ENCODE peak calls at places on chromosomes 16 and 17, in ten cellular contexts. D, Q, P, T, V, C, K, X, O and R are unnamed samples.

GRCh38 chr17:40528692-40529417 is 27.4 kb upstream of the TNS4 start:
- DNase-seq in K (no peak), Q (no peak), T (no peak), P (no peak), V (no peak), D (no peak), X (no peak), O (no peak), C (no peak), R (no peak)

GRCh38 chr16:6189216-6189615 is 1091.6 kb upstream of the EEF2KMT start:
- DNase-seq in T (no peak), D (no peak), C (no peak), X (no peak), V (no peak), K (no peak), Q (no peak), O (no peak), P (no peak), R (no peak)

GRCh38 chr16:26532456-26532855 is 534.3 kb upstream of the C16orf82 start:
- DNase-seq in Q (no peak), C (no peak), V (no peak), X (no peak), P (no peak), O (no peak), T (no peak), D (no peak), K (no peak), R (no peak)

GRCh38 chr17:7293131-7293557 is 1.3 kb downstream of the YBX2 start:
- DNase-seq in X (no peak), P (no peak), V (no peak), O (no peak), K (peak; percentile 94), T (no peak), C (no peak), Q (no peak), D (no peak), R (no peak)

GRCh38 chr16:31260136-31260931 is 559 bp downstream of the ITGAM start:
- DNase-seq in X (no peak), D (no peak), V (no peak), O (no peak), T (no peak), C (no peak), K (no peak), P (peak; percentile 48), Q (no peak), R (no peak)

GRCh38 chr17:32870969-32871368 is 6.0 kb downstream of the MYO1D start:
- DNase-seq in X (no peak), Q (no peak), T (no peak), K (no peak), P (no peak), C (no peak), D (no peak), O (no peak), V (no peak), R (no peak)

GRCh38 chr17:39028690-39029089 is 61.5 kb upstream of the FBXO47 start:
- DNase-seq in Q (no peak), K (no peak), P (no peak), O (no peak), V (no peak), C (no peak), X (no peak), T (no peak), D (no peak), R (no peak)

GRCh38 chr17:30824002-30824355 is 513 bp downstream of the CRLF3 start:
- DNase-seq in O (no peak), X (no peak), Q (peak; percentile 21), D (no peak), K (peak; percentile 12), C (peak; percentile 43), P (no peak), T (no peak), V (no peak), R (peak; percentile 23)

GRCh38 chr16:81807767-81808166 is 28.7 kb downstream of the PLCG2 start:
- DNase-seq in K (no peak), X (no peak), Q (no peak), C (no peak), O (no peak), P (no peak), T (no peak), D (no peak), V (no peak), R (no peak)

GRCh38 chr16:81810894-81811538 is 31.9 kb downstream of the PLCG2 start:
- DNase-seq in P (no peak), D (no peak), C (peak; percentile 51), K (no peak), X (no peak), O (no peak), T (no peak), Q (no peak), V (no peak), R (no peak)

GRCh38 chr16:81809567-81809966 is 30.5 kb downstream of the PLCG2 start:
- DNase-seq in Q (no peak), O (no peak), C (no peak), T (no peak), D (no peak), P (no peak), V (no peak), K (no peak), X (no peak), R (no peak)

GRCh38 chr16:81810361-81810760 is 31.3 kb downstream of the PLCG2 start:
- DNase-seq in C (no peak), O (no peak), K (no peak), V (no peak), D (no peak), P (no peak), Q (no peak), T (no peak), X (no peak), R (no peak)

DNA sequence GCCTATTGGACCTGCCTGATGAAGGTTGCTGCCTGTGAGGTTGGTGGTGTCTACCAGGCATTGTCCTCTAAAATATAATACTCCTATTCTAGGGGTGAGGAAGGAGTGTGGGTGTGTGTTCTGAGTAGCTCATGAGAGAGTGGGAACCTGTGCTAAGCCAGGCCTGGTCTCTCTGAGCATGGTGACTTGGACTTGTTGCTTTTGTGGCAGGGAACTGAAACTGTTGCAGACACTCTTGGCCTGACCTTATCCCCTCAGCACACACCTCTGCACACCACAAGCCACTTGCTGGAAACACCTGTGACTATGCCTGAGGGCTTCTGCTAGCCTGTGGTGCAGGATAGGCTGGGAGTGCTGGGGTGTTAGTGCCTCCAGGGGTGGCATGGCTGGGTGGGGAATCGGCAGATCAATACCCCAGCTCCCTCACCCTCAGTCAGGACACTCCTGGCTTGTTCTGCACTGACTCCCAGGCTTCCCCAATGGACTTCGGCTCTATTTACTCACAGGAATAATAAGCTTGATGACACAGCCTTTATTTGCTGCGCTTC is 29.9 kb downstream of the PLCG2 start:
- DNase-seq in C (peak; percentile 70), O (no peak), Q (no peak), D (peak; percentile 56), V (no peak), T (no peak), P (no peak), X (peak; percentile 2), K (no peak), R (no peak)
- TF ChIP-seq CTCF in C (no peak), O (no peak), Q (no peak), D (no peak), V (no peak), T (no peak), P (no peak), X (no peak), K (no peak), R (no peak)

GRCh38 chr16:75097941-75098897 is 18.4 kb downstream of the LDHD start:
- DNase-seq in T (no peak), O (no peak), X (no peak), K (no peak), Q (no peak), P (peak; percentile 70), D (no peak), V (no peak), C (no peak), R (no peak)

GRCh38 chr16:75095204-75095621 is 21.4 kb downstream of the LDHD start:
- DNase-seq in C (no peak), K (no peak), P (no peak), Q (no peak), V (no peak), T (peak; percentile 18), X (no peak), D (no peak), O (no peak), R (no peak)

GRCh38 chr16:75097191-75097761 is 19.3 kb downstream of the LDHD start:
- DNase-seq in C (no peak), Q (no peak), P (no peak), O (no peak), D (no peak), T (no peak), K (no peak), V (no peak), X (no peak), R (no peak)

GRCh38 chr16:75095637-75096036 is 20.9 kb downstream of the LDHD start:
- DNase-seq in K (no peak), C (no peak), V (no peak), P (no peak), X (no peak), Q (no peak), O (no peak), T (no peak), D (no peak), R (no peak)

GRCh38 chr16:75096730-75097129 is 19.9 kb downstream of the LDHD start:
- DNase-seq in Q (no peak), K (no peak), D (no peak), P (peak; percentile 77), T (no peak), X (peak; percentile 90), O (peak; percentile 85), V (no peak), C (peak; percentile 44), R (no peak)
- TF ChIP-seq CTCF in Q (no peak), K (peak; percentile 17), D (no peak), P (peak; percentile 44), T (peak; percentile 64), X (peak; percentile 61), O (peak; percentile 67), V (peak; percentile 13), C (peak; percentile 36), R (peak; percentile 56)

DNA sequence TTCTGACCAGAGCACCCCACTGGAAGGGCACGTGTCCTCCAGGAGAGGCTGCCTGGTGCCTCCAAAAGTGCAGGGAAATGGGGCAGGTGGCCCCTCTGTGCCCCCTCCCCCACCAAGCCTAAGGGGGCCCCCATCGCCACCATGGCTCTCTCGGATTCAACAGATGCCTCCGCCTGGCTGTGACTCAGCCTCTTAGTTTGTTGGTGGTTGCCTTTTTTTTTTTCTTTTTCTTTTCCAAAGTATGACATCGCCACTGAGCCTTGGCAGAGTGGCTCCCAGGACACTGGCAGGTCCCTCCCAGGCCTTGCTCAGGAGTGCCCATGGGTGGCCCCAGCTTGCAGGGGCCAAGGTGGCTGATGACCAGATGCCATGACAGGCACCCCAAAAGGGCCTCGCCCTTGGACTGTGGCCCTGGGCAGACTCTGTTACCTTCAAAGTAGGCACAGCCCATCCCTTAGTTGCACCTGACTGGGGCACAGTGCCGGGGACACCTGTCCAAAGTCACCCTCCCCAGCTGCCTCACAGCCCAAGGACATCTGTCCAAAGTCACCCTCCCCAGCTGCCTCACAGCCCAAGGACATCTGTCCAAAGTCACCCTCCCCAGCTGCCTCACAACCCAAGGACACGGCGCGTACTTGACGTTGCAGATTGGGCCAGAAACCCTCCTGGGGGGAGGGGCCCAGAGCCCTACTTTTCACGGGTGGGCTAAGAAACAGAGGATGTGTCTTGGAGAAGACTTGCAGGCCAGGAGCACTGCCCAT is 29.6 kb downstream of the NPTX1 start:
- DNase-seq in O (no peak), X (peak; percentile 28), D (no peak), C (no peak), T (no peak), P (no peak), Q (no peak), V (peak; percentile 58), K (no peak), R (no peak)
- TF ChIP-seq CTCF in O (no peak), X (no peak), D (no peak), C (no peak), T (no peak), P (no peak), Q (no peak), V (no peak), K (no peak), R (no peak)

GRCh38 chr17:19317359-19318095 is 45.0 kb downstream of the B9D1 start:
- DNase-seq in Q (peak; percentile 89), T (peak; percentile 84), P (peak; percentile 64), C (peak; percentile 86), X (no peak), V (peak; percentile 80), K (no peak), D (no peak), O (no peak), R (peak; percentile 52)
- TF ChIP-seq CTCF in Q (no peak), T (no peak), P (peak; percentile 21), C (peak; percentile 35), X (peak; percentile 20), V (peak; percentile 47), K (no peak), D (no peak), O (no peak), R (no peak)